ENCODE peak calls at places on chromosomes 7 and 10, in four cellular contexts. One of them, this sample, is unnamed.

GRCh38 chr10:126062132-126063032 is 166.0 kb downstream of the FANK1 start:
- DNase-seq in AG10803: peak; percentile 98
- DNase-seq in GM12865: no peak
- DNase-seq in Caco-2: no peak
- DNase-seq in this sample: peak; percentile 96

GRCh38 chr7:74032191-74032490 is 4.2 kb downstream of the ELN start:
- DNase-seq in AG10803: peak; percentile 92
- DNase-seq in GM12865: no peak
- DNase-seq in Caco-2: no peak
- DNase-seq in this sample: peak; percentile 67

GRCh38 chr10:70816220-70816894 is 609 bp downstream of the SGPL1 start:
- DNase-seq in AG10803: peak; percentile 87
- DNase-seq in GM12865: peak; percentile 54
- DNase-seq in Caco-2: peak; percentile 91
- DNase-seq in this sample: peak; percentile 85

GRCh38 chr7:140426130-140426529 is 22.3 kb downstream of the RAB19 start:
- DNase-seq in AG10803: no peak
- DNase-seq in GM12865: no peak
- DNase-seq in Caco-2: no peak
- DNase-seq in this sample: no peak

GRCh38 chr7:91054374-91054773 is 209.9 kb upstream of the FZD1 start:
- DNase-seq in AG10803: no peak
- DNase-seq in GM12865: no peak
- DNase-seq in Caco-2: no peak
- DNase-seq in this sample: no peak

GRCh38 chr10:75497997-75498797 is 66.8 kb downstream of the LRMDA start:
- DNase-seq in AG10803: peak; percentile 86
- DNase-seq in GM12865: no peak
- DNase-seq in Caco-2: peak; percentile 57
- DNase-seq in this sample: peak; percentile 53

GRCh38 chr10:123809632-123810031 is 82.0 kb downstream of the CPXM2 start:
- DNase-seq in AG10803: no peak
- DNase-seq in GM12865: no peak
- DNase-seq in Caco-2: no peak
- DNase-seq in this sample: no peak

GRCh38 chr7:3267928-3268690 is 32.9 kb upstream of the SDK1 start:
- DNase-seq in AG10803: no peak
- DNase-seq in GM12865: no peak
- DNase-seq in Caco-2: no peak
- DNase-seq in this sample: peak; percentile 95

GRCh38 chr7:4613855-4614548 is 68.1 kb upstream of the FOXK1 start:
- DNase-seq in AG10803: peak; percentile 86
- DNase-seq in GM12865: no peak
- DNase-seq in Caco-2: no peak
- DNase-seq in this sample: peak; percentile 53

GRCh38 chr7:24727165-24728120 is 29.8 kb downstream of the GSDME start:
- DNase-seq in AG10803: peak; percentile 64
- DNase-seq in GM12865: peak; percentile 64
- DNase-seq in Caco-2: no peak
- DNase-seq in this sample: peak; percentile 53

GRCh38 chr10:59971915-59972314 is 65.6 kb upstream of the CCDC6 start:
- DNase-seq in AG10803: peak; percentile 8
- DNase-seq in GM12865: no peak
- DNase-seq in Caco-2: peak; percentile 93
- DNase-seq in this sample: peak; percentile 55

GRCh38 chr10:29136401-29136800 is 152.5 kb upstream of the LYZL1 start:
- DNase-seq in AG10803: no peak
- DNase-seq in GM12865: no peak
- DNase-seq in Caco-2: no peak
- DNase-seq in this sample: peak; percentile 67

GRCh38 chr7:68694656-68695055 is 903.6 kb upstream of the AUTS2 start:
- DNase-seq in AG10803: peak; percentile 80
- DNase-seq in GM12865: no peak
- DNase-seq in Caco-2: no peak
- DNase-seq in this sample: no peak

GRCh38 chr7:37187179-37187578 is 261.5 kb downstream of the ELMO1 start:
- DNase-seq in AG10803: no peak
- DNase-seq in GM12865: no peak
- DNase-seq in Caco-2: no peak
- DNase-seq in this sample: no peak

GRCh38 chr10:133315847-133316246 is 7.1 kb downstream of the ZNF511 start:
- DNase-seq in AG10803: no peak
- DNase-seq in GM12865: no peak
- DNase-seq in Caco-2: no peak
- DNase-seq in this sample: no peak

GRCh38 chr10:117004627-117005453 is at the start of gene SHTN1:
- DNase-seq in AG10803: peak; percentile 49
- DNase-seq in GM12865: peak; percentile 14
- DNase-seq in Caco-2: peak; percentile 95
- DNase-seq in this sample: peak; percentile 46

GRCh38 chr7:40760293-40760964 is 625.6 kb downstream of the SUGCT start:
- DNase-seq in AG10803: no peak
- DNase-seq in GM12865: no peak
- DNase-seq in Caco-2: no peak
- DNase-seq in this sample: no peak

GRCh38 chr7:2794836-2795636 is 49.1 kb downstream of the GNA12 start:
- DNase-seq in AG10803: no peak
- DNase-seq in GM12865: no peak
- DNase-seq in Caco-2: no peak
- DNase-seq in this sample: no peak

GRCh38 chr10:30041394-30042105 is 17.8 kb downstream of the JCAD start:
- DNase-seq in AG10803: no peak
- DNase-seq in GM12865: no peak
- DNase-seq in Caco-2: no peak
- DNase-seq in this sample: peak; percentile 38

GRCh38 chr7:151091431-151091830 is 5.2 kb downstream of the AGAP3 start:
- DNase-seq in AG10803: no peak
- DNase-seq in GM12865: peak; percentile 53
- DNase-seq in Caco-2: peak; percentile 83
- DNase-seq in this sample: no peak

GRCh38 chr10:70348228-70348850 is 34.1 kb downstream of the LRRC20 start:
- DNase-seq in AG10803: peak; percentile 13
- DNase-seq in GM12865: peak; percentile 57
- DNase-seq in Caco-2: peak; percentile 68
- DNase-seq in this sample: peak; percentile 43

GRCh38 chr7:34225193-34225592 is 319.9 kb downstream of the BMPER start:
- DNase-seq in AG10803: no peak
- DNase-seq in GM12865: no peak
- DNase-seq in Caco-2: no peak
- DNase-seq in this sample: no peak

GRCh38 chr7:39084344-39084743 is 106.6 kb downstream of the POU6F2 start:
- DNase-seq in AG10803: no peak
- DNase-seq in GM12865: no peak
- DNase-seq in Caco-2: no peak
- DNase-seq in this sample: no peak

GRCh38 chr10:91512458-91512857 is 102.3 kb downstream of the HECTD2 start:
- DNase-seq in AG10803: no peak
- DNase-seq in GM12865: no peak
- DNase-seq in Caco-2: no peak
- DNase-seq in this sample: no peak

GRCh38 chr7:73623798-73624668 is at the start of gene MLXIPL:
- DNase-seq in AG10803: peak; percentile 20
- DNase-seq in GM12865: peak; percentile 39
- DNase-seq in Caco-2: peak; percentile 94
- DNase-seq in this sample: peak; percentile 26

GRCh38 chr7:134290286-134290685 is 26.4 kb downstream of the SLC35B4 start:
- DNase-seq in AG10803: peak; percentile 48
- DNase-seq in GM12865: no peak
- DNase-seq in Caco-2: peak; percentile 5
- DNase-seq in this sample: peak; percentile 33

GRCh38 chr7:40058027-40058426 is 76.4 kb downstream of the MPLKIP start:
- DNase-seq in AG10803: no peak
- DNase-seq in GM12865: no peak
- DNase-seq in Caco-2: no peak
- DNase-seq in this sample: no peak

GRCh38 chr10:60646966-60647796 is 131.1 kb upstream of the CDK1 start:
- DNase-seq in AG10803: peak; percentile 62
- DNase-seq in GM12865: peak; percentile 64
- DNase-seq in Caco-2: peak; percentile 77
- DNase-seq in this sample: peak; percentile 85

GRCh38 chr7:116224492-116225098 is 14.3 kb downstream of the TES start:
- DNase-seq in AG10803: no peak
- DNase-seq in GM12865: peak; percentile 49
- DNase-seq in Caco-2: no peak
- DNase-seq in this sample: no peak

GRCh38 chr7:21941570-21942224 is 4.0 kb downstream of the CDCA7L start:
- DNase-seq in AG10803: peak; percentile 22
- DNase-seq in GM12865: peak; percentile 50
- DNase-seq in Caco-2: peak; percentile 26
- DNase-seq in this sample: peak; percentile 26
- H3K4me3 ChIP-seq in AG10803: no peak overlapping the region
- H3K4me3 ChIP-seq in GM12865: no peak overlapping the region
- H3K4me3 ChIP-seq in Caco-2: no peak overlapping the region
- H3K4me3 ChIP-seq in this sample: no peak overlapping the region

GRCh38 chr10:23291551-23292334 is 52.9 kb downstream of the C10orf67 start:
- DNase-seq in AG10803: no peak
- DNase-seq in GM12865: no peak
- DNase-seq in Caco-2: peak; percentile 18
- DNase-seq in this sample: no peak

GRCh38 chr10:23293973-23294372 is 50.6 kb downstream of the C10orf67 start:
- DNase-seq in AG10803: no peak
- DNase-seq in GM12865: no peak
- DNase-seq in Caco-2: no peak
- DNase-seq in this sample: no peak

GRCh38 chr10:23294638-23295247 is 49.9 kb downstream of the C10orf67 start:
- DNase-seq in AG10803: peak; percentile 16
- DNase-seq in GM12865: no peak
- DNase-seq in Caco-2: peak; percentile 22
- DNase-seq in this sample: peak; percentile 30

DNA sequence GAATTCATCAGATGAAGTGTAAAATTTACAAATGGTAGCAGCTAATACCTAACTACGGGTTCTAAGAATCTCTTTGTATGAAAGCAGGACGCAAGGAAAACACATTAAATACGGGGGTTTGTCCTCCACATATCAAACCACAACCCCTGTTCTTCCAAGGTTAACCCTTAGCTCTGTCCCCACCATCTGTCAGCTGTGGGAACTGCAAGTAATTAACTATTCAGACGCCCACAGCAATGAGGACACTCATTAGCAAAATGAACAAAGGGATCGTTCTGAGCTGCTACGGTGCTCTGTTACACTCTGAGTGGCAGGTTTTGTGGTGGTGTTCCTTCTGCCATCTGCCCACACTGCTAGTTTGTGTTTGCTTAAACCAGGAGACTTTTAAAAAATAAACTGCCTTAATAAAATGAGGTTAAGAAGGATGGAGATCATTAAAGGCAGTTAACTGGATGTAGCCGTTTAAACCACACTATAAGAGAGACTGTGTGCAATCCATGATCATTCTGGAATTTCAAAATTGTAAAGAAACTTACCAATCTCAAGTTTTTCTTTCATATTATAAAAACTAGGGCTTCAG is 51.4 kb downstream of the C10orf67 start:
- DNase-seq in AG10803: peak; percentile 7
- DNase-seq in GM12865: peak; percentile 47
- DNase-seq in Caco-2: peak; percentile 72
- DNase-seq in this sample: peak; percentile 45
- TF ChIP-seq CTCF in AG10803: peak; percentile 58
- TF ChIP-seq CTCF in GM12865: peak; percentile 73
- TF ChIP-seq CTCF in Caco-2: peak; percentile 63
- TF ChIP-seq CTCF in this sample: peak; percentile 74

GRCh38 chr10:87092356-87092860 is 2.2 kb downstream of the GLUD1 start:
- DNase-seq in AG10803: peak; percentile 65
- DNase-seq in GM12865: no peak
- DNase-seq in Caco-2: no peak
- DNase-seq in this sample: peak; percentile 58
- H3K4me3 ChIP-seq in AG10803: peak overlapping the region; percentile 83
- H3K4me3 ChIP-seq in GM12865: peak overlapping the region; percentile 81
- H3K4me3 ChIP-seq in Caco-2: peak overlapping the region; percentile 96
- H3K4me3 ChIP-seq in this sample: peak overlapping the region; percentile 84

GRCh38 chr10:3512263-3512662 is 272.7 kb downstream of the KLF6 start:
- DNase-seq in AG10803: no peak
- DNase-seq in GM12865: no peak
- DNase-seq in Caco-2: no peak
- DNase-seq in this sample: no peak
- TF ChIP-seq CTCF in AG10803: no peak
- TF ChIP-seq CTCF in GM12865: no peak
- TF ChIP-seq CTCF in Caco-2: peak; percentile 44
- TF ChIP-seq CTCF in this sample: no peak

GRCh38 chr7:113142385-113143119 is 24.2 kb upstream of the SMIM30 start:
- DNase-seq in AG10803: no peak
- DNase-seq in GM12865: peak; percentile 38
- DNase-seq in Caco-2: no peak
- DNase-seq in this sample: no peak
- H3K4me3 ChIP-seq in AG10803: no peak overlapping the region
- H3K4me3 ChIP-seq in GM12865: no peak overlapping the region
- H3K4me3 ChIP-seq in Caco-2: no peak overlapping the region
- H3K4me3 ChIP-seq in this sample: no peak overlapping the region

DNA sequence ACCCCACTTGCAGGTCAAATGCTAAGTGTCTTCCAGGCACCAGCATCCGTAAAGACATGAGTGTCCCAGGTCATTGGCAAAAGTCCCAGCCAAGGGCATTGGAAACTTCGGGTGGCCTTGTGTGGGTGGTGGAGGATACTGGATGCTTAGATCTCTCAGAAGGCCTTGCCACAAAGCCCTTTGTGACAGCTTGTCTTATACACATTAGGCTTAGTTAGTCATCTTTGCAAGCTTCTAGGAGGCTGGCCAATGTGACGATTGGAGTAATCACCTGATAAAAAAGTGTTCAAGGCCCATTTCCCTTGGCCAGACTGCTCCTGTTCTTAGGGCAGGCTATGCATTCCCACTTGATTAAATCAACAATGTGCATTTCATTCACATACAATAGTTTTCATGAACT is 26.9 kb downstream of the NPS start:
- DNase-seq in AG10803: no peak
- DNase-seq in GM12865: no peak
- DNase-seq in Caco-2: no peak
- DNase-seq in this sample: no peak
- TF ChIP-seq CTCF in AG10803: no peak
- TF ChIP-seq CTCF in GM12865: no peak
- TF ChIP-seq CTCF in Caco-2: no peak
- TF ChIP-seq CTCF in this sample: no peak

This sample was measured in fibroblast of pulmonary artery.